ENCODE peak calls at places on chromosomes 12 and 14, in ten cellular contexts. One of them, this sample, is unnamed.

GRCh38 chr12:15581006-15581405 is 208.2 kb downstream of the EPS8 start:
- DNase-seq in globus pallidus: no peak
- DNase-seq in endothelial cell: no peak
- DNase-seq in aorta: no peak
- DNase-seq in WTC11: no peak
- DNase-seq in HuH-7: no peak
- DNase-seq in A172: no peak
- DNase-seq in activated CD8-positive, alpha-beta memory T cell treated with anti-CD3 and anti-CD28 coated beads for 4 hours: no peak
- DNase-seq in activated T-cell treated with anti-CD3 and anti-CD28 coated beads, Interleukin-2, amount 50 U/mL, for 72 hours: no peak
- DNase-seq in cardiac muscle cell: no peak
- DNase-seq in this sample: no peak

GRCh38 chr12:89350661-89351488 is 1.4 kb downstream of the DUSP6 start:
- DNase-seq in activated CD8-positive, alpha-beta memory T cell treated with anti-CD3 and anti-CD28 coated beads for 4 hours: no peak
- DNase-seq in endothelial cell: no peak
- DNase-seq in cardiac muscle cell: peak; percentile 48
- DNase-seq in activated T-cell treated with anti-CD3 and anti-CD28 coated beads, Interleukin-2, amount 50 U/mL, for 72 hours: peak; percentile 16
- DNase-seq in globus pallidus: no peak
- DNase-seq in A172: peak; percentile 24
- DNase-seq in HuH-7: no peak
- DNase-seq in WTC11: peak; percentile 21
- DNase-seq in aorta: peak; percentile 74
- DNase-seq in this sample: no peak

GRCh38 chr12:68899251-68899771 is 33.7 kb downstream of the CPM start:
- DNase-seq in globus pallidus: peak; percentile 39
- DNase-seq in WTC11: no peak
- DNase-seq in activated T-cell treated with anti-CD3 and anti-CD28 coated beads, Interleukin-2, amount 50 U/mL, for 72 hours: no peak
- DNase-seq in aorta: no peak
- DNase-seq in cardiac muscle cell: no peak
- DNase-seq in endothelial cell: no peak
- DNase-seq in HuH-7: peak; percentile 36
- DNase-seq in A172: peak; percentile 70
- DNase-seq in activated CD8-positive, alpha-beta memory T cell treated with anti-CD3 and anti-CD28 coated beads for 4 hours: no peak
- DNase-seq in this sample: no peak

GRCh38 chr14:37202265-37202664 is 4.5 kb downstream of the MIPOL1 start:
- DNase-seq in aorta: no peak
- DNase-seq in activated CD8-positive, alpha-beta memory T cell treated with anti-CD3 and anti-CD28 coated beads for 4 hours: no peak
- DNase-seq in cardiac muscle cell: no peak
- DNase-seq in HuH-7: no peak
- DNase-seq in endothelial cell: no peak
- DNase-seq in globus pallidus: no peak
- DNase-seq in A172: no peak
- DNase-seq in activated T-cell treated with anti-CD3 and anti-CD28 coated beads, Interleukin-2, amount 50 U/mL, for 72 hours: no peak
- DNase-seq in WTC11: no peak
- DNase-seq in this sample: no peak

GRCh38 chr12:50581226-50582184 is 76.7 kb downstream of the DIP2B start:
- DNase-seq in activated T-cell treated with anti-CD3 and anti-CD28 coated beads, Interleukin-2, amount 50 U/mL, for 72 hours: no peak
- DNase-seq in endothelial cell: no peak
- DNase-seq in cardiac muscle cell: no peak
- DNase-seq in globus pallidus: no peak
- DNase-seq in HuH-7: no peak
- DNase-seq in A172: peak; percentile 71
- DNase-seq in activated CD8-positive, alpha-beta memory T cell treated with anti-CD3 and anti-CD28 coated beads for 4 hours: no peak
- DNase-seq in WTC11: no peak
- DNase-seq in aorta: no peak
- DNase-seq in this sample: no peak

GRCh38 chr14:24428628-24429394 is 657 bp downstream of the CBLN3 start:
- DNase-seq in aorta: no peak
- DNase-seq in WTC11: no peak
- DNase-seq in cardiac muscle cell: no peak
- DNase-seq in endothelial cell: no peak
- DNase-seq in activated CD8-positive, alpha-beta memory T cell treated with anti-CD3 and anti-CD28 coated beads for 4 hours: no peak
- DNase-seq in HuH-7: no peak
- DNase-seq in A172: no peak
- DNase-seq in globus pallidus: no peak
- DNase-seq in activated T-cell treated with anti-CD3 and anti-CD28 coated beads, Interleukin-2, amount 50 U/mL, for 72 hours: no peak
- DNase-seq in this sample: peak; percentile 93

GRCh38 chr14:87067597-87067996 is 925.4 kb downstream of the GALC start:
- DNase-seq in globus pallidus: no peak
- DNase-seq in aorta: no peak
- DNase-seq in endothelial cell: no peak
- DNase-seq in WTC11: no peak
- DNase-seq in A172: no peak
- DNase-seq in activated T-cell treated with anti-CD3 and anti-CD28 coated beads, Interleukin-2, amount 50 U/mL, for 72 hours: no peak
- DNase-seq in HuH-7: no peak
- DNase-seq in cardiac muscle cell: no peak
- DNase-seq in activated CD8-positive, alpha-beta memory T cell treated with anti-CD3 and anti-CD28 coated beads for 4 hours: no peak
- DNase-seq in this sample: no peak

GRCh38 chr14:44166611-44167010 is 340.5 kb downstream of the FSCB start:
- DNase-seq in activated CD8-positive, alpha-beta memory T cell treated with anti-CD3 and anti-CD28 coated beads for 4 hours: no peak
- DNase-seq in aorta: no peak
- DNase-seq in globus pallidus: no peak
- DNase-seq in A172: no peak
- DNase-seq in WTC11: no peak
- DNase-seq in cardiac muscle cell: no peak
- DNase-seq in endothelial cell: no peak
- DNase-seq in activated T-cell treated with anti-CD3 and anti-CD28 coated beads, Interleukin-2, amount 50 U/mL, for 72 hours: no peak
- DNase-seq in HuH-7: no peak
- DNase-seq in this sample: no peak

GRCh38 chr12:68780731-68781130 is 27.2 kb upstream of the MDM2 start:
- DNase-seq in activated T-cell treated with anti-CD3 and anti-CD28 coated beads, Interleukin-2, amount 50 U/mL, for 72 hours: no peak
- DNase-seq in HuH-7: no peak
- DNase-seq in aorta: no peak
- DNase-seq in endothelial cell: no peak
- DNase-seq in globus pallidus: peak; percentile 20
- DNase-seq in WTC11: no peak
- DNase-seq in cardiac muscle cell: peak; percentile 71
- DNase-seq in A172: no peak
- DNase-seq in activated CD8-positive, alpha-beta memory T cell treated with anti-CD3 and anti-CD28 coated beads for 4 hours: no peak
- DNase-seq in this sample: no peak

GRCh38 chr12:72491399-72491798 is 219.2 kb downstream of the TRHDE start:
- DNase-seq in A172: no peak
- DNase-seq in cardiac muscle cell: no peak
- DNase-seq in activated CD8-positive, alpha-beta memory T cell treated with anti-CD3 and anti-CD28 coated beads for 4 hours: no peak
- DNase-seq in aorta: no peak
- DNase-seq in WTC11: no peak
- DNase-seq in endothelial cell: no peak
- DNase-seq in activated T-cell treated with anti-CD3 and anti-CD28 coated beads, Interleukin-2, amount 50 U/mL, for 72 hours: no peak
- DNase-seq in globus pallidus: no peak
- DNase-seq in HuH-7: no peak
- DNase-seq in this sample: no peak

GRCh38 chr12:4505381-4505986 is 33.2 kb upstream of the RAD51AP1 start:
- DNase-seq in activated CD8-positive, alpha-beta memory T cell treated with anti-CD3 and anti-CD28 coated beads for 4 hours: no peak
- DNase-seq in cardiac muscle cell: no peak
- DNase-seq in endothelial cell: no peak
- DNase-seq in HuH-7: no peak
- DNase-seq in globus pallidus: no peak
- DNase-seq in aorta: no peak
- DNase-seq in activated T-cell treated with anti-CD3 and anti-CD28 coated beads, Interleukin-2, amount 50 U/mL, for 72 hours: no peak
- DNase-seq in A172: peak; percentile 32
- DNase-seq in WTC11: no peak
- DNase-seq in this sample: no peak

GRCh38 chr12:22048351-22049041 is 2.5 kb downstream of the CMAS start:
- DNase-seq in WTC11: no peak
- DNase-seq in endothelial cell: no peak
- DNase-seq in activated CD8-positive, alpha-beta memory T cell treated with anti-CD3 and anti-CD28 coated beads for 4 hours: no peak
- DNase-seq in HuH-7: no peak
- DNase-seq in A172: no peak
- DNase-seq in activated T-cell treated with anti-CD3 and anti-CD28 coated beads, Interleukin-2, amount 50 U/mL, for 72 hours: no peak
- DNase-seq in cardiac muscle cell: no peak
- DNase-seq in globus pallidus: no peak
- DNase-seq in aorta: no peak
- DNase-seq in this sample: peak; percentile 8

GRCh38 chr12:50677858-50678257 is 86.0 kb upstream of the ATF1 start:
- DNase-seq in WTC11: no peak
- DNase-seq in activated CD8-positive, alpha-beta memory T cell treated with anti-CD3 and anti-CD28 coated beads for 4 hours: no peak
- DNase-seq in activated T-cell treated with anti-CD3 and anti-CD28 coated beads, Interleukin-2, amount 50 U/mL, for 72 hours: no peak
- DNase-seq in aorta: no peak
- DNase-seq in A172: no peak
- DNase-seq in HuH-7: no peak
- DNase-seq in globus pallidus: no peak
- DNase-seq in cardiac muscle cell: no peak
- DNase-seq in endothelial cell: no peak
- DNase-seq in this sample: peak; percentile 84

GRCh38 chr12:124898200-124898950 is 16.1 kb downstream of the UBC start:
- DNase-seq in WTC11: peak; percentile 59
- DNase-seq in activated T-cell treated with anti-CD3 and anti-CD28 coated beads, Interleukin-2, amount 50 U/mL, for 72 hours: peak; percentile 83
- DNase-seq in A172: peak; percentile 66
- DNase-seq in activated CD8-positive, alpha-beta memory T cell treated with anti-CD3 and anti-CD28 coated beads for 4 hours: peak; percentile 49
- DNase-seq in HuH-7: no peak
- DNase-seq in globus pallidus: no peak
- DNase-seq in aorta: no peak
- DNase-seq in endothelial cell: peak; percentile 35
- DNase-seq in cardiac muscle cell: peak; percentile 49
- DNase-seq in this sample: peak; percentile 90

GRCh38 chr12:44154128-44154527 is 318.2 kb downstream of the TMEM117 start:
- DNase-seq in activated T-cell treated with anti-CD3 and anti-CD28 coated beads, Interleukin-2, amount 50 U/mL, for 72 hours: no peak
- DNase-seq in HuH-7: no peak
- DNase-seq in activated CD8-positive, alpha-beta memory T cell treated with anti-CD3 and anti-CD28 coated beads for 4 hours: no peak
- DNase-seq in globus pallidus: no peak
- DNase-seq in WTC11: no peak
- DNase-seq in endothelial cell: no peak
- DNase-seq in A172: no peak
- DNase-seq in cardiac muscle cell: peak; percentile 61
- DNase-seq in aorta: no peak
- DNase-seq in this sample: peak; percentile 61

GRCh38 chr12:96985515-96986362 is 78.7 kb downstream of the NEDD1 start:
- DNase-seq in A172: no peak
- DNase-seq in activated CD8-positive, alpha-beta memory T cell treated with anti-CD3 and anti-CD28 coated beads for 4 hours: no peak
- DNase-seq in activated T-cell treated with anti-CD3 and anti-CD28 coated beads, Interleukin-2, amount 50 U/mL, for 72 hours: peak; percentile 34
- DNase-seq in globus pallidus: no peak
- DNase-seq in HuH-7: peak; percentile 48
- DNase-seq in aorta: peak; percentile 76
- DNase-seq in WTC11: peak; percentile 63
- DNase-seq in cardiac muscle cell: peak; percentile 43
- DNase-seq in endothelial cell: peak; percentile 57
- DNase-seq in this sample: no peak

GRCh38 chr12:101935769-101936741 is 58.7 kb downstream of the DRAM1 start:
- DNase-seq in cardiac muscle cell: peak; percentile 10
- DNase-seq in WTC11: no peak
- DNase-seq in globus pallidus: no peak
- DNase-seq in activated T-cell treated with anti-CD3 and anti-CD28 coated beads, Interleukin-2, amount 50 U/mL, for 72 hours: peak; percentile 48
- DNase-seq in HuH-7: no peak
- DNase-seq in aorta: peak; percentile 82
- DNase-seq in endothelial cell: no peak
- DNase-seq in activated CD8-positive, alpha-beta memory T cell treated with anti-CD3 and anti-CD28 coated beads for 4 hours: no peak
- DNase-seq in A172: peak; percentile 63
- DNase-seq in this sample: no peak

GRCh38 chr14:41824441-41824840 is 217.8 kb downstream of the LRFN5 start:
- DNase-seq in activated T-cell treated with anti-CD3 and anti-CD28 coated beads, Interleukin-2, amount 50 U/mL, for 72 hours: no peak
- DNase-seq in WTC11: no peak
- DNase-seq in endothelial cell: no peak
- DNase-seq in cardiac muscle cell: no peak
- DNase-seq in HuH-7: no peak
- DNase-seq in globus pallidus: no peak
- DNase-seq in A172: no peak
- DNase-seq in aorta: no peak
- DNase-seq in activated CD8-positive, alpha-beta memory T cell treated with anti-CD3 and anti-CD28 coated beads for 4 hours: no peak
- DNase-seq in this sample: no peak

GRCh38 chr14:104048758-104049496 is 36.6 kb upstream of the ASPG start:
- DNase-seq in HuH-7: no peak
- DNase-seq in WTC11: no peak
- DNase-seq in activated CD8-positive, alpha-beta memory T cell treated with anti-CD3 and anti-CD28 coated beads for 4 hours: no peak
- DNase-seq in endothelial cell: peak; percentile 26
- DNase-seq in globus pallidus: no peak
- DNase-seq in activated T-cell treated with anti-CD3 and anti-CD28 coated beads, Interleukin-2, amount 50 U/mL, for 72 hours: no peak
- DNase-seq in cardiac muscle cell: peak; percentile 13
- DNase-seq in aorta: no peak
- DNase-seq in A172: no peak
- DNase-seq in this sample: no peak

GRCh38 chr12:79331870-79332269 is 358.9 kb downstream of the PAWR start:
- DNase-seq in globus pallidus: no peak
- DNase-seq in aorta: no peak
- DNase-seq in cardiac muscle cell: no peak
- DNase-seq in activated T-cell treated with anti-CD3 and anti-CD28 coated beads, Interleukin-2, amount 50 U/mL, for 72 hours: no peak
- DNase-seq in activated CD8-positive, alpha-beta memory T cell treated with anti-CD3 and anti-CD28 coated beads for 4 hours: no peak
- DNase-seq in A172: no peak
- DNase-seq in endothelial cell: no peak
- DNase-seq in WTC11: no peak
- DNase-seq in HuH-7: no peak
- DNase-seq in this sample: no peak

GRCh38 chr12:49036029-49036428 is 17.5 kb upstream of the PRKAG1 start:
- DNase-seq in activated CD8-positive, alpha-beta memory T cell treated with anti-CD3 and anti-CD28 coated beads for 4 hours: no peak
- DNase-seq in aorta: no peak
- DNase-seq in A172: no peak
- DNase-seq in WTC11: no peak
- DNase-seq in cardiac muscle cell: no peak
- DNase-seq in endothelial cell: no peak
- DNase-seq in HuH-7: no peak
- DNase-seq in globus pallidus: no peak
- DNase-seq in activated T-cell treated with anti-CD3 and anti-CD28 coated beads, Interleukin-2, amount 50 U/mL, for 72 hours: no peak
- DNase-seq in this sample: no peak

GRCh38 chr12:116389990-116390655 is 112.6 kb upstream of the MED13L start:
- DNase-seq in endothelial cell: no peak
- DNase-seq in activated T-cell treated with anti-CD3 and anti-CD28 coated beads, Interleukin-2, amount 50 U/mL, for 72 hours: no peak
- DNase-seq in A172: peak; percentile 92
- DNase-seq in globus pallidus: no peak
- DNase-seq in HuH-7: no peak
- DNase-seq in activated CD8-positive, alpha-beta memory T cell treated with anti-CD3 and anti-CD28 coated beads for 4 hours: no peak
- DNase-seq in WTC11: no peak
- DNase-seq in aorta: no peak
- DNase-seq in cardiac muscle cell: no peak
- DNase-seq in this sample: no peak

GRCh38 chr14:96362071-96362964 is 823 bp downstream of the ATG2B start:
- DNase-seq in cardiac muscle cell: peak; percentile 20
- DNase-seq in globus pallidus: peak; percentile 35
- DNase-seq in WTC11: peak; percentile 30
- DNase-seq in activated CD8-positive, alpha-beta memory T cell treated with anti-CD3 and anti-CD28 coated beads for 4 hours: peak; percentile 21
- DNase-seq in activated T-cell treated with anti-CD3 and anti-CD28 coated beads, Interleukin-2, amount 50 U/mL, for 72 hours: peak; percentile 62
- DNase-seq in A172: peak; percentile 41
- DNase-seq in endothelial cell: no peak
- DNase-seq in aorta: peak; percentile 77
- DNase-seq in HuH-7: peak; percentile 37
- DNase-seq in this sample: peak; percentile 46

GRCh38 chr12:69247253-69248018 is 8.1 kb downstream of the CPSF6 start:
- DNase-seq in A172: no peak
- DNase-seq in cardiac muscle cell: no peak
- DNase-seq in globus pallidus: no peak
- DNase-seq in activated T-cell treated with anti-CD3 and anti-CD28 coated beads, Interleukin-2, amount 50 U/mL, for 72 hours: no peak
- DNase-seq in WTC11: no peak
- DNase-seq in activated CD8-positive, alpha-beta memory T cell treated with anti-CD3 and anti-CD28 coated beads for 4 hours: no peak
- DNase-seq in endothelial cell: no peak
- DNase-seq in aorta: no peak
- DNase-seq in HuH-7: no peak
- DNase-seq in this sample: no peak

GRCh38 chr12:98397323-98398105 is 117.9 kb upstream of the TMPO start:
- DNase-seq in activated CD8-positive, alpha-beta memory T cell treated with anti-CD3 and anti-CD28 coated beads for 4 hours: peak; percentile 53
- DNase-seq in cardiac muscle cell: peak; percentile 83
- DNase-seq in globus pallidus: peak; percentile 74
- DNase-seq in HuH-7: peak; percentile 59
- DNase-seq in WTC11: peak; percentile 88
- DNase-seq in endothelial cell: peak; percentile 80
- DNase-seq in A172: peak; percentile 74
- DNase-seq in aorta: peak; percentile 92
- DNase-seq in activated T-cell treated with anti-CD3 and anti-CD28 coated beads, Interleukin-2, amount 50 U/mL, for 72 hours: peak; percentile 76
- DNase-seq in this sample: peak; percentile 86

GRCh38 chr14:51432302-51432948 is 192.4 kb downstream of the TMX1 start:
- DNase-seq in A172: no peak
- DNase-seq in activated CD8-positive, alpha-beta memory T cell treated with anti-CD3 and anti-CD28 coated beads for 4 hours: no peak
- DNase-seq in endothelial cell: no peak
- DNase-seq in HuH-7: peak; percentile 33
- DNase-seq in cardiac muscle cell: no peak
- DNase-seq in WTC11: no peak
- DNase-seq in aorta: no peak
- DNase-seq in activated T-cell treated with anti-CD3 and anti-CD28 coated beads, Interleukin-2, amount 50 U/mL, for 72 hours: no peak
- DNase-seq in globus pallidus: no peak
- DNase-seq in this sample: no peak

GRCh38 chr12:80892597-80893445 is 44.9 kb downstream of the LIN7A start:
- DNase-seq in endothelial cell: no peak
- DNase-seq in A172: peak; percentile 3
- DNase-seq in cardiac muscle cell: no peak
- DNase-seq in activated T-cell treated with anti-CD3 and anti-CD28 coated beads, Interleukin-2, amount 50 U/mL, for 72 hours: no peak
- DNase-seq in aorta: no peak
- DNase-seq in WTC11: no peak
- DNase-seq in activated CD8-positive, alpha-beta memory T cell treated with anti-CD3 and anti-CD28 coated beads for 4 hours: no peak
- DNase-seq in globus pallidus: no peak
- DNase-seq in HuH-7: no peak
- DNase-seq in this sample: no peak

GRCh38 chr12:50642035-50642451 is 121.9 kb upstream of the ATF1 start:
- DNase-seq in WTC11: no peak
- DNase-seq in A172: no peak
- DNase-seq in cardiac muscle cell: no peak
- DNase-seq in activated T-cell treated with anti-CD3 and anti-CD28 coated beads, Interleukin-2, amount 50 U/mL, for 72 hours: no peak
- DNase-seq in endothelial cell: no peak
- DNase-seq in activated CD8-positive, alpha-beta memory T cell treated with anti-CD3 and anti-CD28 coated beads for 4 hours: no peak
- DNase-seq in HuH-7: no peak
- DNase-seq in globus pallidus: peak; percentile 69
- DNase-seq in aorta: no peak
- DNase-seq in this sample: no peak